ENCODE peak calls at places on chromosomes 11 and 22, in nine cellular contexts. R is mucosa of gallbladder; S is activated CD4-positive, CD25-positive, alpha-beta regulatory T cell; Y is nephron progenitor cell; M is T-cell; P is HTR-8/SVneo; G is NCI-H510A treated with DMSO at 0.1 percent for 48 hours; Z is hippocampal formation; D is GOT3. C is an unnamed sample.

GRCh38 chr11:19241260-19242183 is 777 bp upstream of the E2F8 start:
- DNase-seq in R (no peak), S (no peak), Y (peak), M (no peak), P (peak), G (no peak), Z (no peak), D (peak), C (no peak)

GRCh38 chr11:108368134-108368533 is 99.2 kb downstream of the C11orf65 start:
- DNase-seq in R (no peak), S (no peak), Y (no peak), M (no peak), P (no peak), G (no peak), Z (peak), D (no peak), C (no peak)

GRCh38 chr11:114522818-114523217 is 36.9 kb downstream of the NXPE1 start:
- DNase-seq in R (no peak), S (no peak), Y (no peak), M (no peak), P (no peak), G (no peak), Z (no peak), D (no peak), C (no peak)

GRCh38 chr11:61091373-61092279 is 10.7 kb upstream of the CD5 start:
- DNase-seq in R (no peak), S (no peak), Y (no peak), M (no peak), P (no peak), G (no peak), Z (no peak), D (no peak), C (no peak)

GRCh38 chr22:28741200-28741757 is 341 bp downstream of the CHEK2 start:
- DNase-seq in R (no peak), S (no peak), Y (no peak), M (no peak), P (no peak), G (no peak), Z (no peak), D (no peak), C (no peak)

GRCh38 chr11:12397953-12398352 is 20.6 kb downstream of the PARVA start:
- DNase-seq in R (peak), S (no peak), Y (no peak), M (no peak), P (peak), G (no peak), Z (no peak), D (no peak), C (no peak)

GRCh38 chr22:23144926-23145906 is at the start of gene RAB36:
- DNase-seq in R (peak), S (peak), Y (peak), M (peak), P (peak), G (peak), Z (peak), D (peak), C (peak)

GRCh38 chr11:9689721-9690120 is 25.8 kb downstream of the SWAP70 start:
- DNase-seq in R (no peak), S (no peak), Y (no peak), M (no peak), P (no peak), G (no peak), Z (no peak), D (no peak), C (no peak)

GRCh38 chr11:133041165-133041564 is 491.1 kb downstream of the OPCML start:
- DNase-seq in R (no peak), S (no peak), Y (no peak), M (no peak), P (no peak), G (no peak), Z (no peak), D (no peak), C (no peak)

C was measured in frontal cortex.